ENCODE peak calls at places on chromosomes 13 and 19, in four cellular contexts. One of them, this sample, is unnamed.

GRCh38 chr19:2095338-2095938 is 688 bp downstream of the MOB3A start:
- DNase-seq in AG04449: no peak
- DNase-seq in IMR-90: no peak
- DNase-seq in hepatocyte: no peak
- DNase-seq in this sample: no peak

GRCh38 chr19:39093761-39094160 is 9.6 kb downstream of the ACP7 start:
- DNase-seq in AG04449: peak
- DNase-seq in IMR-90: peak
- DNase-seq in hepatocyte: no peak
- DNase-seq in this sample: no peak

GRCh38 chr19:55585658-55586339 is 5.2 kb upstream of the ZNF579 start:
- DNase-seq in IMR-90: peak
- DNase-seq in AG04449: no peak
- DNase-seq in hepatocyte: peak
- DNase-seq in this sample: peak

GRCh38 chr19:56994251-56995017 is 125.4 kb upstream of the USP29 start:
- DNase-seq in AG04449: no peak
- DNase-seq in hepatocyte: no peak
- DNase-seq in IMR-90: no peak
- DNase-seq in this sample: no peak

GRCh38 chr19:57088125-57088524 is 31.7 kb upstream of the USP29 start:
- DNase-seq in IMR-90: no peak
- DNase-seq in AG04449: no peak
- DNase-seq in hepatocyte: no peak
- DNase-seq in this sample: no peak

GRCh38 chr13:45267215-45267614 is 66.4 kb upstream of the KCTD4 start:
- DNase-seq in AG04449: no peak
- DNase-seq in IMR-90: no peak
- DNase-seq in hepatocyte: no peak
- DNase-seq in this sample: no peak

GRCh38 chr19:18589380-18590272 is 1.0 kb downstream of the REX1BD start:
- DNase-seq in hepatocyte: peak
- DNase-seq in AG04449: no peak
- DNase-seq in IMR-90: peak
- DNase-seq in this sample: no peak

GRCh38 chr13:75724742-75725504 is 88.8 kb downstream of the LMO7 start:
- DNase-seq in hepatocyte: no peak
- DNase-seq in IMR-90: no peak
- DNase-seq in AG04449: no peak
- DNase-seq in this sample: no peak

GRCh38 chr13:110644892-110645521 is 29.7 kb downstream of the NAXD start:
- DNase-seq in IMR-90: peak
- DNase-seq in hepatocyte: peak
- DNase-seq in AG04449: peak
- DNase-seq in this sample: peak

GRCh38 chr19:39524495-39524894 is 8.2 kb downstream of the EID2B start:
- DNase-seq in hepatocyte: peak
- DNase-seq in AG04449: no peak
- DNase-seq in IMR-90: no peak
- DNase-seq in this sample: no peak

GRCh38 chr19:616732-617526 is 16.4 kb downstream of the POLRMT start:
- DNase-seq in IMR-90: no peak
- DNase-seq in AG04449: no peak
- DNase-seq in hepatocyte: no peak
- DNase-seq in this sample: no peak

GRCh38 chr19:2056810-2057192 is 5.8 kb upstream of the MKNK2 start:
- DNase-seq in AG04449: no peak
- DNase-seq in hepatocyte: no peak
- DNase-seq in IMR-90: no peak
- DNase-seq in this sample: no peak

DNA sequence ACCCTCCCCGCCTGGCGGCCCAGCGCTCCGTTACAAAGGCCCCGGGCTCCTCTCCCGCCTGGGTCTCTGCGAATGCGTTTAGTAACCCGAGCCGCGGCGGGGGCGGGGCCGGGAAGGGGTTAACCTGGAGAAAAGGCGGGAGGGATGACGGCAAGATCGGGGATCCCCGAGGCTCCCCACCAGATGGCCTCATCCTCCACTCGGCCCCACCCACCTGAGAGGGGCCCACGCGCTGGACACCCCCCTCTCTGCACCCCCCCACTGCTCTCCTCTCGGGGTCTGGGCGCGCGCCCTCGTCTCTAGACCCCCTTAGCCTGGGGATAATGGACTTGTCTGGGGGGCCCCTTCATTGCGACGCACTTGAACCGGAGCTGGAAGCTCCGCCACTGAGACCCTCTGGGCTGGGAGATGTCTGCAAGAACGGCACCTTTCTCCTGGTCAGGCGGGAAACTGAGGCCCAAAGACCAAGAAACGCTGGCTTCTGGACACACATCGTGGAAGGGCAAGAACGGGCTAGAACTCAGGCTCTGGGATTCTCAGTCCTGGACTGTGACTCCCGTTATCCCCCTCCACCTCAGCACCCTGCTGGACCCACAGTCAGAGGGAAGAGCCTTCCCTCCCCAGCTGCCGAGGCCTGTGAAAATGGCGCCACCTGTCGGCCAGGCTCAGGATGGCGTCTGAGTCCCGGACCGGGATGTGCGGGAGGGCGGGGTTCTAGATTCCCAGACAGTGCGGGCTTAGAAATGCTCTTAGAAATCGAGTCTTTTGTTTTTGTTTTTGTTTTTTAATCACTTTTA is 2.9 kb upstream of the LTBP4 start:
- DNase-seq in hepatocyte: peak
- DNase-seq in AG04449: no peak
- DNase-seq in IMR-90: peak
- DNase-seq in this sample: peak
- H3K4me3 ChIP-seq in hepatocyte: peak
- H3K4me3 ChIP-seq in AG04449: peak
- H3K4me3 ChIP-seq in IMR-90: peak
- H3K4me3 ChIP-seq in this sample: no peak

GRCh38 chr19:49814010-49814409 is 918 bp upstream of the FUZ start:
- DNase-seq in AG04449: no peak
- DNase-seq in hepatocyte: no peak
- DNase-seq in IMR-90: no peak
- DNase-seq in this sample: no peak
- H3K4me3 ChIP-seq in AG04449: no peak
- H3K4me3 ChIP-seq in hepatocyte: no peak
- H3K4me3 ChIP-seq in IMR-90: no peak
- H3K4me3 ChIP-seq in this sample: no peak

GRCh38 chr19:11678504-11678903 is 60.2 kb downstream of the ZNF823 start:
- DNase-seq in hepatocyte: no peak
- DNase-seq in IMR-90: no peak
- DNase-seq in AG04449: no peak
- DNase-seq in this sample: no peak

GRCh38 chr19:11675569-11675968 is 63.2 kb downstream of the ZNF823 start:
- DNase-seq in IMR-90: no peak
- DNase-seq in hepatocyte: no peak
- DNase-seq in AG04449: no peak
- DNase-seq in this sample: no peak

GRCh38 chr19:11673608-11674041 is 65.1 kb downstream of the ZNF823 start:
- DNase-seq in hepatocyte: peak
- DNase-seq in AG04449: no peak
- DNase-seq in IMR-90: peak
- DNase-seq in this sample: no peak

GRCh38 chr19:11674067-11674492 is 64.7 kb downstream of the ZNF823 start:
- DNase-seq in AG04449: no peak
- DNase-seq in hepatocyte: no peak
- DNase-seq in IMR-90: no peak
- DNase-seq in this sample: no peak
- H3K4me3 ChIP-seq in AG04449: peak
- H3K4me3 ChIP-seq in hepatocyte: peak
- H3K4me3 ChIP-seq in IMR-90: peak
- H3K4me3 ChIP-seq in this sample: no peak

DNA sequence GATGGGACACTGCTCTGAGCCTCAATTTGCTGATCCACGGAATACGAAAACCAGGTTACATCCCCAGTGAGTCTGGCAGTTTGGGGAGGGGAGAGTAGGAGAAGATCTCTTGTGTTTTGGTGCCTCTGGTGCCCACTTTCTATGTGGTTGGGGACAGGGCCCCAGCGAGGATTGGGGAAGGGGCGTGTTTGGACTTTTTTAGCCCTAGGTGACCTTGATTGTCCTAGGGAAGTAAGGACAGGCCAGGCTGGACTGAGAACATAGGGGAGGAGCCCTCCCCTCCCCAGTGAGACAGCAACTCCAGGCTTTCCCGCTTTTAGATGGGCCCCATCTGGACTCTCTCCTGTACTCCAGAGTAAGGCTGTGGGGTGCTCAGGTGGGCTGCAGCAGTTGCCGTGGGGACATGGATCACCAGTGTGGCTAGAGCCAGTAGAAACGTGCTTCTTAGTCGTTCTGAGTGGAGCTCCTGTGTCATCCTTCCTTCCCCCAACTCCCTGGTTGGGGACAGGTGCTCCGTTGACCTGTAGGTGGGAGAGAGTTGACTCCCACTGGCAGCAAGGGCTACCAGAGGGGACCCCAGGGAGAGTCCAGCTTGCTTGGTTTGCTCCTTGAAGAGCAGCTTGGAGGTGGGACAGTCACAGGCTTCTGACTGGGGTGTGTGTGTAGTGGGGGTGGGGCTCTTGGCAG is 4.3 kb downstream of the EGLN2 start:
- DNase-seq in hepatocyte: no peak
- DNase-seq in IMR-90: no peak
- DNase-seq in AG04449: no peak
- DNase-seq in this sample: no peak
- H3K4me3 ChIP-seq in hepatocyte: no peak
- H3K4me3 ChIP-seq in IMR-90: no peak
- H3K4me3 ChIP-seq in AG04449: peak
- H3K4me3 ChIP-seq in this sample: peak

DNA sequence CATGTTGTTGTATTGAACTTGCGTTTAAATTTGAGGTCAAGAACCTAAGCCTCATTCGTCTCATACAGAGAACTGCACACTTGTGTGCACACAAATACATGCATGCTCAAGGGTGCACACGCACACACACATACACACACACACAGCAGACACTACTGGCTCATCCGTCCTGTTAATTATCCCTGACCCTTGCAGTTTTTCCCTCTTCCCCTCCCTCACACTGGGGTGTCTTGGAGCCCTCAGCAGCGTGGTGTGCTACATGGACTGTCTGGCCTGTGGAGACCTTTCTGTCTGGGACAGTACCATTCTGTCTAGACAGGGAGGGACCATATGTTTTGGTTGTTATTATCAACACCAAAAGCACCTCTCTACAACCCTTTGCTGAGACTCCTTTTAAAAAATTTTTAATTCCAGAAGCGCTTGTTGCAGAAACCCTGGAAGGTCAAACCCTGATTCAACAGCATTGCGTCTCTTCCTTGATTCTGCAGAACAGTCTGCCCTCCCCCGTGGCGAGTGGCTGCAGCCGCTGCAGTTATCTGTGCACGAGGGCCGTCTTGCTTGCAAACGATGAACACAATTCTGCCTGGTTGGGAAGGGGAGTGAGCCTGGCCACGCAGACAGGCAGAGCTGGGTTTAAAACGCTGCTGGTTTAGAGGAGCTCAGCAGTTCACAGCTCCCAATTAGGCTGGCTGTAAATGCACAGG is 374.0 kb downstream of the IRS2 start:
- DNase-seq in AG04449: no peak
- DNase-seq in hepatocyte: peak
- DNase-seq in IMR-90: peak
- DNase-seq in this sample: no peak
- H3K4me3 ChIP-seq in AG04449: no peak
- H3K4me3 ChIP-seq in hepatocyte: no peak
- H3K4me3 ChIP-seq in IMR-90: no peak
- H3K4me3 ChIP-seq in this sample: no peak

This sample was measured in effector memory CD4-positive, alpha-beta T cell.